ENCODE peak calls at places on chromosomes 3 and 15, in six cellular contexts. Y, U, C, O, N and L are unnamed samples.

GRCh38 chr15:67784057-67784781 is 41.1 kb upstream of the SKOR1 start:
- DNase-seq in N (no peak), Y (peak; percentile 99), C (peak; percentile 82), O (no peak), U (peak; percentile 65), L (no peak)

GRCh38 chr3:184373422-184373821 is 4.6 kb downstream of the THPO start:
- DNase-seq in O (peak; percentile 83), C (no peak), N (no peak), U (no peak), Y (no peak), L (no peak)

GRCh38 chr15:28947241-28947674 is 61.5 kb downstream of the APBA2 start:
- DNase-seq in O (no peak), Y (no peak), N (no peak), C (no peak), U (no peak), L (no peak)

GRCh38 chr3:20194793-20195460 is 8.9 kb upstream of the SGO1 start:
- DNase-seq in U (no peak), O (peak; percentile 16), N (no peak), Y (no peak), C (no peak), L (no peak)

GRCh38 chr3:67154429-67154828 is 156.3 kb downstream of the KBTBD8 start:
- DNase-seq in C (no peak), U (no peak), Y (no peak), O (no peak), N (no peak), L (no peak)

GRCh38 chr15:51104512-51104911 is 9.8 kb upstream of the TNFAIP8L3 start:
- DNase-seq in O (peak; percentile 97), Y (no peak), C (no peak), N (peak; percentile 29), U (no peak), L (no peak)

GRCh38 chr3:23807161-23808015 is 1.6 kb downstream of the UBE2E1 start:
- DNase-seq in C (no peak), Y (peak; percentile 26), U (peak; percentile 54), N (peak; percentile 15), O (peak; percentile 62), L (peak; percentile 18)

GRCh38 chr3:13325892-13326443 is 94.2 kb downstream of the NUP210 start:
- DNase-seq in U (no peak), N (no peak), O (no peak), Y (no peak), C (no peak), L (no peak)

GRCh38 chr15:90836296-90836871 is 32.0 kb upstream of the FURIN start:
- DNase-seq in O (peak; percentile 53), U (no peak), Y (no peak), C (no peak), N (peak; percentile 45), L (no peak)

GRCh38 chr3:101809178-101810022 is 30.4 kb downstream of the NXPE3 start:
- DNase-seq in O (peak; percentile 66), U (no peak), C (no peak), Y (peak; percentile 65), N (no peak), L (peak; percentile 54)

GRCh38 chr15:73983211-73983727 is 8.8 kb downstream of the STOML1 start:
- DNase-seq in Y (no peak), C (no peak), O (peak; percentile 73), N (peak; percentile 48), U (no peak), L (no peak)

GRCh38 chr3:104526901-104527401 is 839.8 kb upstream of the ALCAM start:
- DNase-seq in U (peak; percentile 6), N (no peak), Y (peak; percentile 65), O (no peak), C (peak; percentile 60), L (no peak)

GRCh38 chr15:32100286-32100685 is 70.0 kb downstream of the CHRNA7 start:
- DNase-seq in N (no peak), U (no peak), C (peak; percentile 9), O (no peak), Y (no peak), L (no peak)

GRCh38 chr15:82768414-82769081 is 37.3 kb downstream of the FSD2 start:
- DNase-seq in Y (no peak), C (no peak), N (no peak), O (no peak), U (no peak), L (no peak)

GRCh38 chr3:28122227-28122626 is 119.2 kb upstream of the CMC1 start:
- DNase-seq in N (no peak), O (peak; percentile 91), Y (no peak), C (no peak), U (no peak), L (no peak)

GRCh38 chr3:105906834-105907233 is 38.0 kb upstream of the CBLB start:
- DNase-seq in U (no peak), Y (no peak), C (no peak), O (peak; percentile 96), N (peak; percentile 75), L (no peak)

GRCh38 chr3:191330309-191330712 is at the start of gene UTS2B:
- DNase-seq in N (peak; percentile 13), O (peak; percentile 81), Y (peak; percentile 24), U (no peak), C (no peak), L (no peak)

GRCh38 chr3:16897254-16897926 is 12.6 kb downstream of the PLCL2 start:
- DNase-seq in U (no peak), O (no peak), Y (peak; percentile 91), N (no peak), C (peak; percentile 52), L (peak; percentile 86)

GRCh38 chr3:16205156-16205870 is 30.8 kb downstream of the GALNT15 start:
- DNase-seq in C (no peak), U (no peak), N (no peak), Y (no peak), O (peak; percentile 42), L (peak; percentile 15)

GRCh38 chr3:2810723-2811122 is 299.5 kb downstream of the IL5RA start:
- DNase-seq in U (no peak), Y (no peak), N (no peak), O (peak; percentile 3), C (no peak), L (no peak)

GRCh38 chr15:77983708-77984445 is 93.6 kb downstream of the TBC1D2B start:
- DNase-seq in U (no peak), O (no peak), Y (no peak), N (no peak), C (no peak), L (peak; percentile 37)

GRCh38 chr3:38587548-38588131 is 61.8 kb downstream of the SCN5A start:
- DNase-seq in N (peak; percentile 2), U (no peak), Y (no peak), O (no peak), C (no peak), L (no peak)

GRCh38 chr3:146585156-146585555 is 20.0 kb downstream of the PLSCR5 start:
- DNase-seq in O (no peak), N (no peak), Y (no peak), C (no peak), U (no peak), L (no peak)

GRCh38 chr15:85477730-85478129 is 97.3 kb downstream of the AKAP13 start:
- DNase-seq in N (no peak), U (no peak), C (no peak), Y (no peak), O (peak; percentile 57), L (peak; percentile 21)

GRCh38 chr3:186129206-186129605 is 20.3 kb upstream of the ETV5 start:
- DNase-seq in Y (no peak), O (no peak), C (no peak), N (no peak), U (no peak), L (no peak)
- TF ChIP-seq CTCF in Y (no peak), O (no peak), C (no peak), N (no peak), U (no peak), L (no peak)

DNA sequence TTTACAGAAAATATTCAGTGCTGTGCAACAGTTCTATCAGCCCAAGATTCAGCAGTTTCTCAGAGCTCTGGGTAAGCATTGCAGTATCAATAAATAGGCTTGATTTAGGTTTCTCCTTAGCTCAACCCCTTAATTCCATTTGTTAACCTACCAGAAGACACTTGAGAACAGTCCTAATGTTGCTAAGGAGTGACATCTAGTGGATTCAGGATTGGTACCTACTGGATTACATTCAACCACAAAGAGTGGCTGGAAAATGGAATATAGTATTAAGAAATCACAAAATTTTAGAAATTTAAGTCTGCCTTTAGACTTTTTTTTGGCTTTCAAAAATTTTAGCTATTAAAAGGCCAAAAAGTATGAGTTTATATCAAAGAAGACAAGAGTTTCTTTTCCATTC is 34.7 kb downstream of the POLG start:
- DNase-seq in N (no peak), C (no peak), O (peak; percentile 67), Y (no peak), U (no peak), L (no peak)
- TF ChIP-seq CTCF in N (no peak), C (no peak), O (peak; percentile 40), Y (peak; percentile 44), U (no peak), L (no peak)

GRCh38 chr3:178320481-178321352 is 215.5 kb upstream of the KCNMB2 start:
- DNase-seq in N (peak; percentile 66), Y (no peak), O (peak; percentile 79), U (no peak), C (no peak), L (no peak)

DNA sequence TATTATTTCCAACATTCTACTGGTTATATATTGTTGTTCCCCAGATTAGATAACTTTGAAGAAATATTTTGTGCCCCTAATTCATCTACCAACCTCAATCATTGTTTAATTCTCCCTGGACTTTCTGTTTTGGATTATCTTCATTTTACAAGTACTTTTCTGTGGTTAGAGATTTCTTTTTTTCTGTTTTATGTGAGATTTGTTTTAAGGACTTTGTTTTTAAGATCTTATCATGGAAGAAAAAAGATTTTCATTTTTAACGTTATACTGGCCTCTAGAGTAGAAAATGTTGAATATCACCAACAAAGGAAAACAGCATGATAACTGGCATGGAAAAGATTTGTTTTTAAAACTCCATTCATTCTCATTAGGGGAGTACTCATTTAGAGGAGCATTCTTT is 210.9 kb upstream of the KCNMB2 start:
- DNase-seq in N (no peak), C (no peak), O (peak; percentile 84), Y (no peak), U (no peak), L (no peak)
- TF ChIP-seq CTCF in N (peak; percentile 8), C (no peak), O (peak; percentile 50), Y (peak; percentile 26), U (no peak), L (no peak)

GRCh38 chr3:48662140-48662752 is 440 bp downstream of the CELSR3 start:
- DNase-seq in N (no peak), U (no peak), O (no peak), C (no peak), Y (no peak), L (no peak)

GRCh38 chr3:48662753-48663488 is at the start of gene CELSR3:
- DNase-seq in N (peak; percentile 71), C (peak; percentile 33), U (peak; percentile 80), Y (peak; percentile 95), O (peak; percentile 92), L (peak; percentile 74)

GRCh38 chr3:48664929-48665328 is 2.2 kb upstream of the CELSR3 start:
- DNase-seq in N (no peak), C (no peak), Y (no peak), U (no peak), O (no peak), L (no peak)

GRCh38 chr3:48663489-48664312 is 1.0 kb upstream of the CELSR3 start:
- DNase-seq in Y (peak; percentile 99), O (peak; percentile 98), N (peak; percentile 91), U (peak; percentile 99), C (peak; percentile 89), L (peak; percentile 97)

DNA sequence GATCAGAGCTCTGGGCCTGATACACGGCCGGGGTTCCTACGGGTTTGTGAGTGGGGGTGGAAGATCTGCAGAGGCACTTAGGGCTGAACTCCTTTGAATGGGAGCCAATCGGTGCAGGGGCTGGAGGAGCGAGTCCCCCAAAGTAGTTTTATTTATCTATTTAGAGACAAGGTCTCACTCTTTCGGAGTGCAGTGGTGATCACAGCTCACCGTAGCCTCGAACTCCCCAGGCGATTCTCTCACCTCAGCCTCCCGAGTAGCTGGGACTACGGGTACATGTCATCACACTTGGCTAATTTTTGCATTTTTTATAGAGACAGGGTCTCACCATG is 1.6 kb upstream of the CELSR3 start:
- DNase-seq in U (no peak), C (no peak), O (no peak), Y (no peak), N (no peak), L (no peak)
- TF ChIP-seq CTCF in U (no peak), C (no peak), O (no peak), Y (peak; percentile 37), N (no peak), L (peak; percentile 63)